ENCODE peak calls at places on chromosomes 11 and 22, in ten cellular contexts. N, J, O, K, Z, B, Y, C, V and I are unnamed samples.

GRCh38 chr11:10599388-10600175 is 31.1 kb upstream of the LYVE1 start:
- DNase-seq in N (no peak), J (no peak), O (no peak), K (no peak), Z (no peak), B (no peak), Y (no peak), C (peak), V (no peak), I (no peak)

GRCh38 chr11:86743223-86744118 is 56.9 kb upstream of the PRSS23 start:
- DNase-seq in N (peak), J (no peak), O (peak), K (no peak), Z (no peak), B (no peak), Y (no peak), C (peak), V (peak), I (peak)

GRCh38 chr11:105092255-105093239 is 47.0 kb downstream of the CARD18 start:
- DNase-seq in N (no peak), J (no peak), O (no peak), K (no peak), Z (no peak), B (no peak), Y (no peak), C (peak), V (no peak), I (no peak)

GRCh38 chr11:107848345-107848744 is 10.2 kb downstream of the SLC35F2 start:
- DNase-seq in N (no peak), J (no peak), O (no peak), K (no peak), Z (no peak), B (no peak), Y (no peak), C (no peak), V (no peak), I (no peak)

GRCh38 chr22:46866591-46866990 is 104.1 kb downstream of the TBC1D22A start:
- DNase-seq in N (no peak), J (no peak), O (peak), K (no peak), Z (no peak), B (no peak), Y (no peak), C (peak), V (no peak), I (no peak)

GRCh38 chr22:19046719-19047609 is 75.2 kb downstream of the DGCR2 start:
- DNase-seq in N (no peak), J (no peak), O (no peak), K (no peak), Z (no peak), B (no peak), Y (no peak), C (no peak), V (no peak), I (no peak)

GRCh38 chr22:49649166-49649565 is 178.5 kb downstream of the BRD1 start:
- DNase-seq in N (no peak), J (no peak), O (no peak), K (no peak), Z (no peak), B (no peak), Y (no peak), C (no peak), V (no peak), I (no peak)

GRCh38 chr11:44338721-44339529 is 29.0 kb upstream of the ALX4 start:
- DNase-seq in N (no peak), J (no peak), O (no peak), K (no peak), Z (no peak), B (no peak), Y (no peak), C (no peak), V (no peak), I (no peak)

GRCh38 chr11:14974723-14975587 is 2.8 kb upstream of the CALCA start:
- DNase-seq in N (peak), J (peak), O (no peak), K (no peak), Z (no peak), B (no peak), Y (peak), C (peak), V (peak), I (peak)

GRCh38 chr11:75031224-75031753 is 42.6 kb downstream of the NEU3 start:
- DNase-seq in N (no peak), J (no peak), O (peak), K (no peak), Z (no peak), B (no peak), Y (no peak), C (peak), V (no peak), I (peak)

GRCh38 chr11:66317322-66317765 is 500 bp upstream of the CD248 start:
- DNase-seq in N (no peak), J (peak), O (peak), K (no peak), Z (no peak), B (no peak), Y (no peak), C (no peak), V (no peak), I (no peak)

GRCh38 chr11:69301033-69301490 is 7.1 kb downstream of the MYEOV start:
- DNase-seq in N (no peak), J (no peak), O (no peak), K (no peak), Z (no peak), B (no peak), Y (no peak), C (no peak), V (no peak), I (no peak)

GRCh38 chr11:64604458-64605247 is 13.6 kb downstream of the SLC22A12 start:
- DNase-seq in N (no peak), J (no peak), O (no peak), K (no peak), Z (no peak), B (no peak), Y (no peak), C (no peak), V (no peak), I (no peak)

GRCh38 chr22:45240137-45240809 is 421 bp downstream of the KIAA0930 start:
- DNase-seq in N (no peak), J (no peak), O (no peak), K (no peak), Z (no peak), B (no peak), Y (peak), C (no peak), V (no peak), I (no peak)

GRCh38 chr11:126756416-126756815 is 244.2 kb downstream of the KIRREL3 start:
- DNase-seq in N (no peak), J (no peak), O (no peak), K (no peak), Z (no peak), B (no peak), Y (no peak), C (no peak), V (no peak), I (no peak)

GRCh38 chr22:31973739-31974138 is 29.4 kb downstream of the YWHAH start:
- DNase-seq in N (no peak), J (no peak), O (no peak), K (no peak), Z (no peak), B (no peak), Y (no peak), C (no peak), V (no peak), I (peak)

GRCh38 chr11:69656536-69657455 is 15.8 kb downstream of the CCND1 start:
- DNase-seq in N (no peak), J (no peak), O (no peak), K (no peak), Z (no peak), B (no peak), Y (peak), C (peak), V (no peak), I (no peak)

GRCh38 chr11:1088927-1089737 is 14.5 kb downstream of the MUC2 start:
- DNase-seq in N (no peak), J (no peak), O (no peak), K (no peak), Z (no peak), B (no peak), Y (no peak), C (no peak), V (no peak), I (no peak)

GRCh38 chr11:43747130-43747802 is 66.7 kb downstream of the HSD17B12 start:
- DNase-seq in N (no peak), J (no peak), O (no peak), K (no peak), Z (no peak), B (no peak), Y (no peak), C (no peak), V (no peak), I (no peak)

GRCh38 chr11:31803813-31804438 is 7.2 kb downstream of the PAX6 start:
- DNase-seq in N (no peak), J (no peak), O (no peak), K (no peak), Z (no peak), B (no peak), Y (no peak), C (no peak), V (no peak), I (no peak)

GRCh38 chr11:27239305-27239942 is 123.6 kb downstream of the CCDC34 start:
- DNase-seq in N (no peak), J (no peak), O (peak), K (no peak), Z (no peak), B (no peak), Y (no peak), C (peak), V (no peak), I (no peak)

GRCh38 chr11:11992257-11992690 is 16.2 kb downstream of the DKK3 start:
- DNase-seq in N (peak), J (no peak), O (no peak), K (no peak), Z (no peak), B (no peak), Y (no peak), C (peak), V (no peak), I (peak)

GRCh38 chr22:40070701-40071100 is 75.9 kb downstream of the FAM83F start:
- DNase-seq in N (no peak), J (no peak), O (no peak), K (no peak), Z (no peak), B (no peak), Y (no peak), C (peak), V (no peak), I (no peak)

GRCh38 chr11:33567004-33567403 is 133.6 kb downstream of the C11orf91 start:
- DNase-seq in N (no peak), J (no peak), O (no peak), K (no peak), Z (no peak), B (no peak), Y (no peak), C (no peak), V (no peak), I (no peak)

GRCh38 chr22:46125816-46126770 is 24.2 kb upstream of the PPARA start:
- DNase-seq in N (peak), J (no peak), O (no peak), K (no peak), Z (no peak), B (no peak), Y (no peak), C (no peak), V (no peak), I (no peak)

GRCh38 chr22:50612715-50613221 is 12.2 kb downstream of the MAPK8IP2 start:
- DNase-seq in N (no peak), J (no peak), O (no peak), K (no peak), Z (no peak), B (no peak), Y (peak), C (no peak), V (no peak), I (no peak)